ENCODE peak calls at places on chromosomes 13 and 19, in ten cellular contexts. One of them, this sample, is unnamed.

GRCh38 chr19:37412700-37413099 is 41.8 kb downstream of the ZNF527 start:
- DNase-seq in A172: no peak
- DNase-seq in NCI-H1092: no peak
- DNase-seq in stimulated activated CD4-positive, alpha-beta T cell treated with anti-CD3 and anti-CD28 coated beads, Interleukin-2, amount 100 ng/mL, for 48 hours: no peak
- DNase-seq in HT1080: no peak
- DNase-seq in NCI-H2081: no peak
- DNase-seq in choroid plexus epithelial cell: no peak
- DNase-seq in smooth muscle cell of the brain vasculature: no peak
- DNase-seq in psoas muscle: no peak
- DNase-seq in NCI-H1694: no peak
- DNase-seq in this sample: no peak

GRCh38 chr19:13906525-13906904 is 514 bp downstream of the CC2D1A start:
- DNase-seq in A172: no peak
- DNase-seq in NCI-H1092: no peak
- DNase-seq in stimulated activated CD4-positive, alpha-beta T cell treated with anti-CD3 and anti-CD28 coated beads, Interleukin-2, amount 100 ng/mL, for 48 hours: no peak
- DNase-seq in HT1080: no peak
- DNase-seq in NCI-H2081: no peak
- DNase-seq in choroid plexus epithelial cell: peak; percentile 12
- DNase-seq in smooth muscle cell of the brain vasculature: no peak
- DNase-seq in psoas muscle: no peak
- DNase-seq in NCI-H1694: no peak
- DNase-seq in this sample: no peak

GRCh38 chr13:114174529-114174941 is 4.5 kb upstream of the CFAP97D2 start:
- DNase-seq in A172: no peak
- DNase-seq in NCI-H1092: no peak
- DNase-seq in stimulated activated CD4-positive, alpha-beta T cell treated with anti-CD3 and anti-CD28 coated beads, Interleukin-2, amount 100 ng/mL, for 48 hours: no peak
- DNase-seq in HT1080: no peak
- DNase-seq in NCI-H2081: no peak
- DNase-seq in choroid plexus epithelial cell: peak; percentile 54
- DNase-seq in smooth muscle cell of the brain vasculature: no peak
- DNase-seq in psoas muscle: no peak
- DNase-seq in NCI-H1694: no peak
- DNase-seq in this sample: no peak

GRCh38 chr13:72132065-72132464 is 265.1 kb upstream of the DACH1 start:
- DNase-seq in A172: no peak
- DNase-seq in NCI-H1092: no peak
- DNase-seq in stimulated activated CD4-positive, alpha-beta T cell treated with anti-CD3 and anti-CD28 coated beads, Interleukin-2, amount 100 ng/mL, for 48 hours: no peak
- DNase-seq in HT1080: no peak
- DNase-seq in NCI-H2081: no peak
- DNase-seq in choroid plexus epithelial cell: no peak
- DNase-seq in smooth muscle cell of the brain vasculature: no peak
- DNase-seq in psoas muscle: no peak
- DNase-seq in NCI-H1694: no peak
- DNase-seq in this sample: no peak

GRCh38 chr13:26964278-26965057 is 203.9 kb upstream of the GPR12 start:
- DNase-seq in A172: peak; percentile 84
- DNase-seq in NCI-H1092: peak; percentile 71
- DNase-seq in stimulated activated CD4-positive, alpha-beta T cell treated with anti-CD3 and anti-CD28 coated beads, Interleukin-2, amount 100 ng/mL, for 48 hours: no peak
- DNase-seq in HT1080: peak; percentile 68
- DNase-seq in NCI-H2081: no peak
- DNase-seq in choroid plexus epithelial cell: peak; percentile 30
- DNase-seq in smooth muscle cell of the brain vasculature: no peak
- DNase-seq in psoas muscle: no peak
- DNase-seq in NCI-H1694: peak; percentile 76
- DNase-seq in this sample: no peak

GRCh38 chr13:30429721-30430694 is 7.7 kb downstream of the UBE2L5 start:
- DNase-seq in A172: peak; percentile 83
- DNase-seq in NCI-H1092: no peak
- DNase-seq in stimulated activated CD4-positive, alpha-beta T cell treated with anti-CD3 and anti-CD28 coated beads, Interleukin-2, amount 100 ng/mL, for 48 hours: no peak
- DNase-seq in HT1080: peak; percentile 92
- DNase-seq in NCI-H2081: no peak
- DNase-seq in choroid plexus epithelial cell: peak; percentile 93
- DNase-seq in smooth muscle cell of the brain vasculature: peak; percentile 63
- DNase-seq in psoas muscle: no peak
- DNase-seq in NCI-H1694: no peak
- DNase-seq in this sample: peak; percentile 84

GRCh38 chr13:66926851-66927524 is 303.1 kb downstream of the PCDH9 start:
- DNase-seq in A172: no peak
- DNase-seq in NCI-H1092: no peak
- DNase-seq in stimulated activated CD4-positive, alpha-beta T cell treated with anti-CD3 and anti-CD28 coated beads, Interleukin-2, amount 100 ng/mL, for 48 hours: no peak
- DNase-seq in HT1080: peak; percentile 34
- DNase-seq in NCI-H2081: no peak
- DNase-seq in choroid plexus epithelial cell: peak; percentile 50
- DNase-seq in smooth muscle cell of the brain vasculature: no peak
- DNase-seq in psoas muscle: no peak
- DNase-seq in NCI-H1694: no peak
- DNase-seq in this sample: no peak

GRCh38 chr13:101453784-101454201 is 1.3 kb downstream of the ITGBL1 start:
- DNase-seq in A172: no peak
- DNase-seq in NCI-H1092: no peak
- DNase-seq in stimulated activated CD4-positive, alpha-beta T cell treated with anti-CD3 and anti-CD28 coated beads, Interleukin-2, amount 100 ng/mL, for 48 hours: no peak
- DNase-seq in HT1080: peak; percentile 29
- DNase-seq in NCI-H2081: no peak
- DNase-seq in choroid plexus epithelial cell: no peak
- DNase-seq in smooth muscle cell of the brain vasculature: no peak
- DNase-seq in psoas muscle: no peak
- DNase-seq in NCI-H1694: no peak
- DNase-seq in this sample: peak; percentile 44

GRCh38 chr19:18849838-18850400 is 18.2 kb downstream of the UPF1 start:
- DNase-seq in A172: no peak
- DNase-seq in NCI-H1092: no peak
- DNase-seq in stimulated activated CD4-positive, alpha-beta T cell treated with anti-CD3 and anti-CD28 coated beads, Interleukin-2, amount 100 ng/mL, for 48 hours: no peak
- DNase-seq in HT1080: no peak
- DNase-seq in NCI-H2081: no peak
- DNase-seq in choroid plexus epithelial cell: peak; percentile 20
- DNase-seq in smooth muscle cell of the brain vasculature: no peak
- DNase-seq in psoas muscle: no peak
- DNase-seq in NCI-H1694: no peak
- DNase-seq in this sample: no peak

GRCh38 chr19:18831524-18832330 is at the start of gene UPF1:
- DNase-seq in A172: peak; percentile 75
- DNase-seq in NCI-H1092: peak; percentile 93
- DNase-seq in stimulated activated CD4-positive, alpha-beta T cell treated with anti-CD3 and anti-CD28 coated beads, Interleukin-2, amount 100 ng/mL, for 48 hours: peak; percentile 93
- DNase-seq in HT1080: peak; percentile 83
- DNase-seq in NCI-H2081: peak; percentile 93
- DNase-seq in choroid plexus epithelial cell: peak; percentile 89
- DNase-seq in smooth muscle cell of the brain vasculature: peak; percentile 60
- DNase-seq in psoas muscle: peak; percentile 98
- DNase-seq in NCI-H1694: peak; percentile 79
- DNase-seq in this sample: peak; percentile 88

GRCh38 chr13:36298535-36299068 is 988 bp upstream of the CCDC169 start:
- DNase-seq in A172: peak; percentile 12
- DNase-seq in NCI-H1092: no peak
- DNase-seq in stimulated activated CD4-positive, alpha-beta T cell treated with anti-CD3 and anti-CD28 coated beads, Interleukin-2, amount 100 ng/mL, for 48 hours: no peak
- DNase-seq in HT1080: no peak
- DNase-seq in NCI-H2081: no peak
- DNase-seq in choroid plexus epithelial cell: no peak
- DNase-seq in smooth muscle cell of the brain vasculature: no peak
- DNase-seq in psoas muscle: no peak
- DNase-seq in NCI-H1694: no peak
- DNase-seq in this sample: peak; percentile 17

GRCh38 chr19:3970313-3970807 is 539 bp downstream of the DAPK3 start:
- DNase-seq in A172: no peak
- DNase-seq in NCI-H1092: no peak
- DNase-seq in stimulated activated CD4-positive, alpha-beta T cell treated with anti-CD3 and anti-CD28 coated beads, Interleukin-2, amount 100 ng/mL, for 48 hours: no peak
- DNase-seq in HT1080: no peak
- DNase-seq in NCI-H2081: no peak
- DNase-seq in choroid plexus epithelial cell: no peak
- DNase-seq in smooth muscle cell of the brain vasculature: no peak
- DNase-seq in psoas muscle: no peak
- DNase-seq in NCI-H1694: no peak
- DNase-seq in this sample: no peak

GRCh38 chr19:55041627-55042343 is 3.7 kb upstream of the GP6 start:
- DNase-seq in A172: no peak
- DNase-seq in NCI-H1092: no peak
- DNase-seq in stimulated activated CD4-positive, alpha-beta T cell treated with anti-CD3 and anti-CD28 coated beads, Interleukin-2, amount 100 ng/mL, for 48 hours: peak; percentile 9
- DNase-seq in HT1080: no peak
- DNase-seq in NCI-H2081: no peak
- DNase-seq in choroid plexus epithelial cell: no peak
- DNase-seq in smooth muscle cell of the brain vasculature: no peak
- DNase-seq in psoas muscle: no peak
- DNase-seq in NCI-H1694: no peak
- DNase-seq in this sample: no peak

GRCh38 chr13:44815507-44816074 is 173.7 kb downstream of the NUFIP1 start:
- DNase-seq in A172: peak; percentile 93
- DNase-seq in NCI-H1092: no peak
- DNase-seq in stimulated activated CD4-positive, alpha-beta T cell treated with anti-CD3 and anti-CD28 coated beads, Interleukin-2, amount 100 ng/mL, for 48 hours: peak; percentile 33
- DNase-seq in HT1080: peak; percentile 95
- DNase-seq in NCI-H2081: no peak
- DNase-seq in choroid plexus epithelial cell: peak; percentile 99
- DNase-seq in smooth muscle cell of the brain vasculature: no peak
- DNase-seq in psoas muscle: no peak
- DNase-seq in NCI-H1694: no peak
- DNase-seq in this sample: peak; percentile 86

GRCh38 chr13:39767791-39768564 is 112.5 kb downstream of the COG6 start:
- DNase-seq in A172: no peak
- DNase-seq in NCI-H1092: peak; percentile 0
- DNase-seq in stimulated activated CD4-positive, alpha-beta T cell treated with anti-CD3 and anti-CD28 coated beads, Interleukin-2, amount 100 ng/mL, for 48 hours: no peak
- DNase-seq in HT1080: no peak
- DNase-seq in NCI-H2081: peak; percentile 76
- DNase-seq in choroid plexus epithelial cell: no peak
- DNase-seq in smooth muscle cell of the brain vasculature: no peak
- DNase-seq in psoas muscle: no peak
- DNase-seq in NCI-H1694: peak; percentile 17
- DNase-seq in this sample: no peak

GRCh38 chr13:41365636-41366035 is 54.6 kb downstream of the NAA16 start:
- DNase-seq in A172: no peak
- DNase-seq in NCI-H1092: no peak
- DNase-seq in stimulated activated CD4-positive, alpha-beta T cell treated with anti-CD3 and anti-CD28 coated beads, Interleukin-2, amount 100 ng/mL, for 48 hours: no peak
- DNase-seq in HT1080: no peak
- DNase-seq in NCI-H2081: no peak
- DNase-seq in choroid plexus epithelial cell: peak; percentile 71
- DNase-seq in smooth muscle cell of the brain vasculature: no peak
- DNase-seq in psoas muscle: no peak
- DNase-seq in NCI-H1694: no peak
- DNase-seq in this sample: no peak

GRCh38 chr13:51542358-51542972 is 41.8 kb upstream of the WDFY2 start:
- DNase-seq in A172: no peak
- DNase-seq in NCI-H1092: no peak
- DNase-seq in stimulated activated CD4-positive, alpha-beta T cell treated with anti-CD3 and anti-CD28 coated beads, Interleukin-2, amount 100 ng/mL, for 48 hours: no peak
- DNase-seq in HT1080: no peak
- DNase-seq in NCI-H2081: no peak
- DNase-seq in choroid plexus epithelial cell: no peak
- DNase-seq in smooth muscle cell of the brain vasculature: no peak
- DNase-seq in psoas muscle: no peak
- DNase-seq in NCI-H1694: no peak
- DNase-seq in this sample: peak; percentile 80

GRCh38 chr13:43473437-43473836 is 313.3 kb downstream of the ENOX1 start:
- DNase-seq in A172: no peak
- DNase-seq in NCI-H1092: no peak
- DNase-seq in stimulated activated CD4-positive, alpha-beta T cell treated with anti-CD3 and anti-CD28 coated beads, Interleukin-2, amount 100 ng/mL, for 48 hours: no peak
- DNase-seq in HT1080: no peak
- DNase-seq in NCI-H2081: no peak
- DNase-seq in choroid plexus epithelial cell: no peak
- DNase-seq in smooth muscle cell of the brain vasculature: no peak
- DNase-seq in psoas muscle: no peak
- DNase-seq in NCI-H1694: peak; percentile 2
- DNase-seq in this sample: no peak

GRCh38 chr13:42696191-42696590 is 85.2 kb upstream of the FAM216B start:
- DNase-seq in A172: peak; percentile 8
- DNase-seq in NCI-H1092: no peak
- DNase-seq in stimulated activated CD4-positive, alpha-beta T cell treated with anti-CD3 and anti-CD28 coated beads, Interleukin-2, amount 100 ng/mL, for 48 hours: no peak
- DNase-seq in HT1080: peak; percentile 76
- DNase-seq in NCI-H2081: no peak
- DNase-seq in choroid plexus epithelial cell: peak; percentile 80
- DNase-seq in smooth muscle cell of the brain vasculature: no peak
- DNase-seq in psoas muscle: no peak
- DNase-seq in NCI-H1694: peak; percentile 31
- DNase-seq in this sample: no peak

GRCh38 chr19:343941-344624 is 513 bp downstream of the MIER2 start:
- DNase-seq in A172: peak; percentile 23
- DNase-seq in NCI-H1092: no peak
- DNase-seq in stimulated activated CD4-positive, alpha-beta T cell treated with anti-CD3 and anti-CD28 coated beads, Interleukin-2, amount 100 ng/mL, for 48 hours: no peak
- DNase-seq in HT1080: no peak
- DNase-seq in NCI-H2081: no peak
- DNase-seq in choroid plexus epithelial cell: peak; percentile 21
- DNase-seq in smooth muscle cell of the brain vasculature: no peak
- DNase-seq in psoas muscle: peak; percentile 58
- DNase-seq in NCI-H1694: no peak
- DNase-seq in this sample: peak; percentile 19

GRCh38 chr13:27327633-27328032 is 57.0 kb downstream of the RASL11A start:
- DNase-seq in A172: no peak
- DNase-seq in NCI-H1092: no peak
- DNase-seq in stimulated activated CD4-positive, alpha-beta T cell treated with anti-CD3 and anti-CD28 coated beads, Interleukin-2, amount 100 ng/mL, for 48 hours: no peak
- DNase-seq in HT1080: no peak
- DNase-seq in NCI-H2081: no peak
- DNase-seq in choroid plexus epithelial cell: no peak
- DNase-seq in smooth muscle cell of the brain vasculature: no peak
- DNase-seq in psoas muscle: no peak
- DNase-seq in NCI-H1694: no peak
- DNase-seq in this sample: no peak

GRCh38 chr13:39451860-39452301 is 151.1 kb downstream of the LHFPL6 start:
- DNase-seq in A172: no peak
- DNase-seq in NCI-H1092: peak; percentile 47
- DNase-seq in stimulated activated CD4-positive, alpha-beta T cell treated with anti-CD3 and anti-CD28 coated beads, Interleukin-2, amount 100 ng/mL, for 48 hours: no peak
- DNase-seq in HT1080: no peak
- DNase-seq in NCI-H2081: peak; percentile 66
- DNase-seq in choroid plexus epithelial cell: peak; percentile 97
- DNase-seq in smooth muscle cell of the brain vasculature: peak; percentile 89
- DNase-seq in psoas muscle: peak; percentile 67
- DNase-seq in NCI-H1694: peak; percentile 37
- DNase-seq in this sample: no peak

GRCh38 chr13:77928909-77929308 is 10.3 kb upstream of the EDNRB start:
- DNase-seq in A172: no peak
- DNase-seq in NCI-H1092: no peak
- DNase-seq in stimulated activated CD4-positive, alpha-beta T cell treated with anti-CD3 and anti-CD28 coated beads, Interleukin-2, amount 100 ng/mL, for 48 hours: no peak
- DNase-seq in HT1080: peak; percentile 66
- DNase-seq in NCI-H2081: no peak
- DNase-seq in choroid plexus epithelial cell: no peak
- DNase-seq in smooth muscle cell of the brain vasculature: no peak
- DNase-seq in psoas muscle: no peak
- DNase-seq in NCI-H1694: no peak
- DNase-seq in this sample: no peak

GRCh38 chr13:32515246-32515645 is 23.3 kb downstream of the N4BP2L2 start:
- DNase-seq in A172: no peak
- DNase-seq in NCI-H1092: no peak
- DNase-seq in stimulated activated CD4-positive, alpha-beta T cell treated with anti-CD3 and anti-CD28 coated beads, Interleukin-2, amount 100 ng/mL, for 48 hours: no peak
- DNase-seq in HT1080: no peak
- DNase-seq in NCI-H2081: no peak
- DNase-seq in choroid plexus epithelial cell: peak; percentile 53
- DNase-seq in smooth muscle cell of the brain vasculature: no peak
- DNase-seq in psoas muscle: no peak
- DNase-seq in NCI-H1694: no peak
- DNase-seq in this sample: no peak

GRCh38 chr19:33771308-33772101 is 25.2 kb upstream of the KCTD15 start:
- DNase-seq in A172: peak; percentile 51
- DNase-seq in NCI-H1092: peak; percentile 51
- DNase-seq in stimulated activated CD4-positive, alpha-beta T cell treated with anti-CD3 and anti-CD28 coated beads, Interleukin-2, amount 100 ng/mL, for 48 hours: peak; percentile 80
- DNase-seq in HT1080: peak; percentile 49
- DNase-seq in NCI-H2081: peak; percentile 45
- DNase-seq in choroid plexus epithelial cell: peak; percentile 74
- DNase-seq in smooth muscle cell of the brain vasculature: no peak
- DNase-seq in psoas muscle: peak; percentile 82
- DNase-seq in NCI-H1694: peak; percentile 62
- DNase-seq in this sample: peak; percentile 60

GRCh38 chr19:39401549-39402416 is 4.9 kb upstream of the ZFP36 start:
- DNase-seq in A172: peak; percentile 90
- DNase-seq in NCI-H1092: no peak
- DNase-seq in stimulated activated CD4-positive, alpha-beta T cell treated with anti-CD3 and anti-CD28 coated beads, Interleukin-2, amount 100 ng/mL, for 48 hours: peak; percentile 71
- DNase-seq in HT1080: peak; percentile 61
- DNase-seq in NCI-H2081: no peak
- DNase-seq in choroid plexus epithelial cell: peak; percentile 83
- DNase-seq in smooth muscle cell of the brain vasculature: no peak
- DNase-seq in psoas muscle: peak; percentile 76
- DNase-seq in NCI-H1694: no peak
- DNase-seq in this sample: peak; percentile 35

GRCh38 chr19:3708207-3708931 is at the start of gene TJP3:
- DNase-seq in A172: peak; percentile 51
- DNase-seq in NCI-H1092: no peak
- DNase-seq in stimulated activated CD4-positive, alpha-beta T cell treated with anti-CD3 and anti-CD28 coated beads, Interleukin-2, amount 100 ng/mL, for 48 hours: no peak
- DNase-seq in HT1080: no peak
- DNase-seq in NCI-H2081: no peak
- DNase-seq in choroid plexus epithelial cell: no peak
- DNase-seq in smooth muscle cell of the brain vasculature: no peak
- DNase-seq in psoas muscle: peak; percentile 67
- DNase-seq in NCI-H1694: no peak
- DNase-seq in this sample: no peak

GRCh38 chr13:75505966-75506365 is 24.0 kb upstream of the TBC1D4 start:
- DNase-seq in A172: no peak
- DNase-seq in NCI-H1092: no peak
- DNase-seq in stimulated activated CD4-positive, alpha-beta T cell treated with anti-CD3 and anti-CD28 coated beads, Interleukin-2, amount 100 ng/mL, for 48 hours: no peak
- DNase-seq in HT1080: no peak
- DNase-seq in NCI-H2081: no peak
- DNase-seq in choroid plexus epithelial cell: no peak
- DNase-seq in smooth muscle cell of the brain vasculature: no peak
- DNase-seq in psoas muscle: no peak
- DNase-seq in NCI-H1694: no peak
- DNase-seq in this sample: no peak